ENCODE peak calls at places on chromosome 4, in ten cellular contexts. R is naive thymus-derived CD4-positive, alpha-beta T cell; T is GDM1; U is esophagus squamous epithelium; L is fibroblast of the conjunctiva; V is NCI-H2081; G is GM04504; E is activated CD4-positive, alpha-beta T cell treated with anti-CD3 and anti-CD28 coated beads, Interleukin-2, amount 50 U/mL, for 24 hours; N is NAMALWA; Y is endodermal cell. K is an unnamed sample.

GRCh38 chr4:103397527-103397926 is 199.4 kb upstream of the CENPE start:
- DNase-seq in R (no peak), T (no peak), U (no peak), L (no peak), V (no peak), G (no peak), E (no peak), N (no peak), Y (no peak), K (no peak)

GRCh38 chr4:94911141-94911540 is 153.4 kb downstream of the BMPR1B start:
- DNase-seq in R (no peak), T (no peak), U (no peak), L (no peak), V (no peak), G (no peak), E (no peak), N (no peak), Y (no peak), K (no peak)

GRCh38 chr4:46124773-46125172 is 919 bp upstream of the GABRG1 start:
- DNase-seq in R (no peak), T (no peak), U (no peak), L (no peak), V (peak; percentile 6), G (no peak), E (no peak), N (peak; percentile 2), Y (peak; percentile 73), K (no peak)

GRCh38 chr4:38075370-38076152 is 115.4 kb downstream of the PTTG2 start:
- DNase-seq in R (no peak), T (peak; percentile 5), U (no peak), L (no peak), V (no peak), G (no peak), E (no peak), N (no peak), Y (no peak), K (no peak)

GRCh38 chr4:145709843-145710242 is 29.9 kb downstream of the C4orf51 start:
- DNase-seq in R (no peak), T (no peak), U (no peak), L (peak; percentile 87), V (no peak), G (peak; percentile 80), E (no peak), N (no peak), Y (no peak), K (no peak)

GRCh38 chr4:112747035-112747434 is 110.1 kb downstream of the LARP7 start:
- DNase-seq in R (no peak), T (no peak), U (no peak), L (no peak), V (no peak), G (no peak), E (no peak), N (no peak), Y (peak; percentile 59), K (no peak)

GRCh38 chr4:5798946-5799345 is 87.9 kb downstream of the EVC start:
- DNase-seq in R (no peak), T (no peak), U (no peak), L (no peak), V (no peak), G (no peak), E (no peak), N (no peak), Y (no peak), K (no peak)

GRCh38 chr4:150493846-150494245 is 88.1 kb upstream of the MAB21L2 start:
- DNase-seq in R (no peak), T (no peak), U (no peak), L (no peak), V (no peak), G (peak; percentile 12), E (no peak), N (no peak), Y (no peak), K (no peak)

GRCh38 chr4:104907074-104907649 is 239.5 kb upstream of the TET2 start:
- DNase-seq in R (no peak), T (no peak), U (no peak), L (no peak), V (no peak), G (no peak), E (no peak), N (no peak), Y (no peak), K (no peak)

GRCh38 chr4:95293014-95293413 is 255.8 kb downstream of the UNC5C start:
- DNase-seq in R (peak; percentile 28), T (no peak), U (no peak), L (no peak), V (no peak), G (no peak), E (no peak), N (no peak), Y (no peak), K (no peak)

GRCh38 chr4:7842384-7843279 is 97.0 kb downstream of the AFAP1 start:
- DNase-seq in R (no peak), T (no peak), U (no peak), L (peak; percentile 93), V (no peak), G (peak; percentile 98), E (no peak), N (no peak), Y (no peak), K (no peak)

GRCh38 chr4:98720871-98721480 is 62.6 kb upstream of the TSPAN5 start:
- DNase-seq in R (no peak), T (no peak), U (no peak), L (no peak), V (no peak), G (peak; percentile 18), E (no peak), N (no peak), Y (no peak), K (no peak)

GRCh38 chr4:1591107-1591506 is 93.0 kb downstream of the FAM53A start:
- DNase-seq in R (no peak), T (no peak), U (no peak), L (no peak), V (no peak), G (no peak), E (no peak), N (no peak), Y (peak; percentile 23), K (no peak)

GRCh38 chr4:24971192-24971591 is 58.4 kb upstream of the CCDC149 start:
- DNase-seq in R (no peak), T (no peak), U (no peak), L (no peak), V (peak; percentile 12), G (no peak), E (no peak), N (no peak), Y (peak; percentile 21), K (no peak)

GRCh38 chr4:175531405-175532091 is 280.5 kb downstream of the GPM6A start:
- DNase-seq in R (no peak), T (no peak), U (no peak), L (peak; percentile 30), V (no peak), G (peak; percentile 21), E (no peak), N (no peak), Y (no peak), K (no peak)

GRCh38 chr4:142278171-142278570 is 567.9 kb downstream of the INPP4B start:
- DNase-seq in R (no peak), T (no peak), U (no peak), L (no peak), V (no peak), G (no peak), E (no peak), N (no peak), Y (no peak), K (no peak)

GRCh38 chr4:153763404-153763803 is 3.6 kb upstream of the RNF175 start:
- DNase-seq in R (no peak), T (no peak), U (no peak), L (no peak), V (no peak), G (no peak), E (no peak), N (peak; percentile 25), Y (peak; percentile 74), K (no peak)

GRCh38 chr4:75686346-75686745 is 13.1 kb upstream of the G3BP2 start:
- DNase-seq in R (peak; percentile 29), T (no peak), U (no peak), L (no peak), V (no peak), G (no peak), E (no peak), N (no peak), Y (no peak), K (peak; percentile 38)

GRCh38 chr4:54659213-54660144 is 1.7 kb downstream of the KIT start:
- DNase-seq in R (no peak), T (no peak), U (no peak), L (no peak), V (no peak), G (no peak), E (no peak), N (no peak), Y (peak; percentile 60), K (no peak)

GRCh38 chr4:173005912-173006633 is 162.5 kb upstream of the GALNT7 start:
- DNase-seq in R (no peak), T (no peak), U (no peak), L (no peak), V (no peak), G (no peak), E (no peak), N (no peak), Y (no peak), K (no peak)

GRCh38 chr4:118989098-118990080 is 100.7 kb downstream of the SYNPO2 start:
- DNase-seq in R (no peak), T (no peak), U (no peak), L (peak; percentile 53), V (no peak), G (peak; percentile 97), E (no peak), N (no peak), Y (no peak), K (no peak)

GRCh38 chr4:32334759-32335158 is 1614.6 kb downstream of the PCDH7 start:
- DNase-seq in R (no peak), T (no peak), U (no peak), L (no peak), V (no peak), G (no peak), E (no peak), N (no peak), Y (no peak), K (no peak)

GRCh38 chr4:82450966-82451755 is 20.8 kb downstream of the ENOPH1 start:
- DNase-seq in R (no peak), T (no peak), U (no peak), L (no peak), V (no peak), G (no peak), E (no peak), N (no peak), Y (peak; percentile 45), K (no peak)

GRCh38 chr4:146545102-146545501 is 23.4 kb upstream of the SLC10A7 start:
- DNase-seq in R (no peak), T (no peak), U (no peak), L (no peak), V (no peak), G (no peak), E (no peak), N (peak; percentile 42), Y (peak; percentile 75), K (no peak)

GRCh38 chr4:82201303-82201702 is 172.5 kb downstream of the HNRNPD start:
- DNase-seq in R (no peak), T (no peak), U (no peak), L (no peak), V (peak; percentile 6), G (no peak), E (no peak), N (no peak), Y (no peak), K (no peak)

GRCh38 chr4:273312-274017 is 31.8 kb downstream of the ZNF732 start:
- DNase-seq in R (no peak), T (no peak), U (no peak), L (no peak), V (no peak), G (no peak), E (no peak), N (no peak), Y (no peak), K (no peak)

GRCh38 chr4:110977554-110977953 is 354.7 kb upstream of the PITX2 start:
- DNase-seq in R (no peak), T (no peak), U (no peak), L (no peak), V (no peak), G (no peak), E (no peak), N (no peak), Y (no peak), K (no peak)